ENCODE peak calls at places on chromosomes 4 and X, in four cellular contexts. I is Calu3, J is OCI-LY7, X is AG04450. V is an unnamed sample.

GRCh38 chr4:113878718-113879117 is 100.7 kb downstream of the ARSJ start:
- DNase-seq in I (peak; percentile 27), J (peak; percentile 27), X (peak; percentile 16), V (peak; percentile 20)

GRCh38 chr4:173014113-173014558 is 154.5 kb upstream of the GALNT7 start:
- DNase-seq in I (peak; percentile 6), J (peak; percentile 24), X (no peak), V (no peak)

GRCh38 chrX:45807572-45808425 is 607.1 kb upstream of the DIPK2B start:
- DNase-seq in I (peak; percentile 16), J (no peak), X (no peak), V (no peak)

GRCh38 chr4:28842271-28842670 is 1877.9 kb upstream of the PCDH7 start:
- DNase-seq in I (no peak), J (no peak), X (no peak), V (no peak)

GRCh38 chrX:68443155-68443868 is 10.0 kb upstream of the OPHN1 start:
- DNase-seq in I (peak; percentile 40), J (no peak), X (no peak), V (peak; percentile 36)

GRCh38 chrX:141221611-141222010 is 20.7 kb downstream of the SPANXC start:
- DNase-seq in I (no peak), J (no peak), X (no peak), V (no peak)

GRCh38 chrX:19953145-19953544 is 37.7 kb downstream of the BCLAF3 start:
- DNase-seq in I (no peak), J (peak; percentile 8), X (no peak), V (peak; percentile 3)

GRCh38 chr4:175770555-175770954 is 41.5 kb downstream of the GPM6A start:
- DNase-seq in I (no peak), J (no peak), X (no peak), V (no peak)

GRCh38 chr4:83821493-83821892 is 285.6 kb downstream of the GPAT3 start:
- DNase-seq in I (no peak), J (no peak), X (no peak), V (no peak)

GRCh38 chr4:19803406-19803805 is 448.3 kb upstream of the SLIT2 start:
- DNase-seq in I (no peak), J (no peak), X (no peak), V (no peak)

GRCh38 chrX:42107495-42108139 is 184.3 kb upstream of the CASK start:
- DNase-seq in I (no peak), J (no peak), X (no peak), V (peak; percentile 59)

GRCh38 chr4:20626326-20626725 is 73.9 kb upstream of the PACRGL start:
- DNase-seq in I (no peak), J (no peak), X (no peak), V (no peak)

GRCh38 chr4:128600996-128601857 is 208.3 kb upstream of the JADE1 start:
- DNase-seq in I (peak; percentile 61), J (no peak), X (peak; percentile 93), V (no peak)

GRCh38 chrX:55056820-55057690 is 17.8 kb upstream of the PAGE2B start:
- DNase-seq in I (no peak), J (no peak), X (no peak), V (peak; percentile 11)

DNA sequence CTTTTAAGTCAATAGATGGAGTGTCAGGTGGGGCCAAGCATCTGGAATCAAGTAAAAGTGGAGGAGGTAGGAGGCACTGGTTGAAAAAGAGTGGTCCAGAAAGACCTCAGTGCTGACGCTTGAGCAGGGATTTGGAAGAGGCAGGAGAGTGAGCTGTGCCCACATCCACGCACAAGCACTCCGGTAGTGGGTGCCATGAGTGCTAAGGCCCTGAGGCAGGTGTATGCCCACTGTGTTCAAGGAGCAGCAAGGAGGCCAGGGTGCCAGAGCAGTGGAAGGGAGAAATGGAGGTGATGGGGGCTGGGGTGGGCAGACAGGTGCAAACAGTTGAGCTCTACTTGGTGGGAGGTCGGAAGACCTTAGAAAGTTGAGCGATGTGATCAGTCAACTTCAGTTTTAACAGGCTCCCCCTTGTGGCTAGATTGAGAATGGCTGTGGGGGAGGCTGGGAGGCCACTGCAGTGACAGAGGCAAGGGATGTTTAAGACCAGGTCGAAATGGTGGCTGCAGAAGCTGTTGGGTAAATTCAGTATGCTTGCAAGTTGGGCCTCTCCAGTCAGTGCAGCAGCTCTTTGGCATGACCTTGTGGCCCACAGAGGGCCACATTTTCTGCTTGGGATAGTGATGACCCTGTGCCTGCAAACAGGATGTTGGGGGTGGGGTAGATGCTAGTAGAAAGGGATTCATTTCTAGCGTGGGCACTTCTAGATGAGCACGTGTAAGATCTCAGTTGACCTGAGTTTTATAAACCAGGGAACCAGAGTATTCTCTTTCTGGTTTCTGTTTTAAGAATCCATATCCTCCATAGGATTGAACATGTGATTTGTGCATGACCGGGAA is 12.7 kb downstream of the TKTL1 start:
- DNase-seq in I (peak; percentile 79), J (peak; percentile 61), X (no peak), V (peak; percentile 90)
- TF ChIP-seq CTCF in I (peak; percentile 48), J (peak; percentile 78), X (peak; percentile 60), V (peak; percentile 71)

GRCh38 chr4:140426610-140427103 is 791 bp downstream of the CLGN start:
- DNase-seq in I (peak; percentile 16), J (peak; percentile 19), X (no peak), V (peak; percentile 12)
- TF ChIP-seq CTCF in I (no peak), J (peak; percentile 12), X (no peak), V (no peak)

GRCh38 chr4:89952458-89952857 is 57.8 kb downstream of the MMRN1 start:
- DNase-seq in I (no peak), J (no peak), X (no peak), V (no peak)

GRCh38 chr4:89954906-89955305 is 60.3 kb downstream of the MMRN1 start:
- DNase-seq in I (no peak), J (no peak), X (no peak), V (no peak)

DNA sequence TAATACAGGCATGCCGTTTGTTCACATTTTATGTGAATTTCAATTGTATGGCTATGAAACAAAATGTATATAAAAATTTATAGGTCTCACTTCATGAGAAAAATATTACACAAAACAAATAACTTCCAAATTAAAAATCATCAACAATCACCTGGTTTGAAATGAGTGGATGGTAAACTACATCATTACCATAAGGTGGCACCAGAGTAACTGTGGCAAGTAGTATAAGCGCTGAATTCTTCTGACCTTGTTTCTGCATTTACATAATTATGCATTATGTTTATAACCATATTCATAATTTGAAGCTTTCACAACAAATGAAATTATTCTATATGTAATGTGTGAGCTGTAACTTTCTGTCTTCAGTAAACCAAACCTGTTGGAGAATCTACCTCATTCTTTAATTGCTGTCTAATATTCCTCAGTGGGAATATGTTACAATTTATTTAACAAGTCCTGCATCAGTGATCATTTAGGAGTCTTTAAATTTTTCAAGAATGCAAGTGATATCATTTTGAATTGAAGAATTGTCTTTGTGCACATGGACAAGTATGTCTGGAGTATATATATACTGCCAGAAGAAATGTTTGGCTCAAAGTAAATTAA is 55.2 kb downstream of the MMRN1 start:
- DNase-seq in I (no peak), J (no peak), X (no peak), V (no peak)
- TF ChIP-seq CTCF in I (no peak), J (peak; percentile 63), X (peak; percentile 22), V (no peak)

GRCh38 chr4:89657931-89658700 is 178.8 kb downstream of the SNCA start:
- DNase-seq in I (no peak), J (peak; percentile 21), X (peak; percentile 1), V (no peak)
- TF ChIP-seq CTCF in I (no peak), J (peak; percentile 73), X (peak; percentile 60), V (peak; percentile 21)

DNA sequence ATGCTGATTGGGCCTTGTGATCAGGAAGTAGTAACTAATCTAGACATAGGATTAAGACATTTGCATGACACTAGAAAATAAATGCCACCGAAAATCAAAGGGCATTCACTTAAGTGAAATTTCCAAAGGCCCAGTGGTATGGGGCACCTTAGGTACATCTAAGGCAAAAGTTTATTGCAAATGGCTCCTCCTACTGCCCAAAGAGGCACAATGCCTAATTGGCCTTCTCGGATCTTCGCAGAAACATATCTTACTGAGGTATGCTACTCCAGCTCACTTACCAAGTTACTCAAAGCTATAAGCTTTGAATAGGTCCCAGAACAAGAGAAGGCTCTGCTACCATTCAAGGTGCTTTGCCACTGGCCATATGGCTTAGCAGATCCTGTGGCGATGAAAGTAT is 174.8 kb upstream of the CXCL13 start:
- DNase-seq in I (no peak), J (no peak), X (no peak), V (no peak)
- TF ChIP-seq CTCF in I (no peak), J (peak; percentile 28), X (no peak), V (no peak)

DNA sequence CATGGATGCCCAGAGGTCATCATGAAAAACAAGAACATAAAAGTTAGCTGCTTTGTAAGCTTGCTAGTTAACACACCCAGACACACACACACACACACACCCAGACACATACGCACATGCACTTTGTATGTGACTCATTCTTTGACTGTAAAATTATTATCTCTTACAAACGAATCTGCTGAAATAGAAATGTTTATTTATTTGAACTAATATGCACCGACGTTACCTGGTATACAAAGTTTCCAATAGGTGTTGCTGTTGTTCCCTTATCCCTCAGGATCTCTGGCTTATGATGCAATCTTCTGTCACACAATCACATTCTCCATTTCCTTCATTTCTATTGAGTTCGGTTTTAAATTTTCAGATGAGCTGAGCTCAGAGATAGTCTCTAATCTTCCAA is 209.3 kb downstream of the PTTG2 start:
- DNase-seq in I (no peak), J (no peak), X (no peak), V (no peak)
- TF ChIP-seq CTCF in I (no peak), J (no peak), X (no peak), V (no peak)

GRCh38 chrX:13968198-13968597 is 61.5 kb downstream of the GEMIN8 start:
- DNase-seq in I (no peak), J (no peak), X (no peak), V (no peak)
- TF ChIP-seq CTCF in I (no peak), J (no peak), X (no peak), V (no peak)

V was measured in activated CD8-positive, alpha-beta T cell treated with anti-CD3 and anti-CD28 coated beads for 36 hours.